ENCODE peak calls at places on chromosome 13, in six cellular contexts. V is neural crest cell; U is ELR; L is stimulated activated CD4-positive, alpha-beta T cell treated with anti-CD3 and anti-CD28 coated beads, TNF-alpha, amount 100 ng/mL, for 48 hours; W is T-helper 2 cell; E is activated gamma-delta T cell treated with anti-CD3 and anti-CD28 coated beads, Interleukin-2, amount 50 U/mL, for 16 hours. D is an unnamed sample.
A peak's percentile ranks its signal among the peaks of the same experiment; 100 is the strongest.

GRCh38 chr13:111051041-111051440 is 64.1 kb upstream of the ARHGEF7 start:
- DNase-seq in V (no peak), U (no peak), L (no peak), W (no peak), E (no peak), D (no peak)

GRCh38 chr13:112102243-112102642 is 35.3 kb downstream of the SOX1 start:
- DNase-seq in V (no peak), U (no peak), L (no peak), W (no peak), E (no peak), D (no peak)

GRCh38 chr13:109565877-109566276 is 220.5 kb downstream of the IRS2 start:
- DNase-seq in V (no peak), U (no peak), L (no peak), W (no peak), E (no peak), D (no peak)

GRCh38 chr13:30862707-30863106 is 43.4 kb upstream of the MEDAG start:
- DNase-seq in V (no peak), U (no peak), L (no peak), W (no peak), E (no peak), D (no peak)

GRCh38 chr13:32284927-32285632 is 30.1 kb downstream of the ZAR1L start:
- DNase-seq in V (no peak), U (peak; percentile 32), L (no peak), W (no peak), E (no peak), D (peak; percentile 58)

GRCh38 chr13:106535552-106536243 is at the start of gene EFNB2:
- DNase-seq in V (peak; percentile 82), U (peak; percentile 92), L (peak; percentile 76), W (peak; percentile 79), E (peak; percentile 76), D (peak; percentile 97)

GRCh38 chr13:74288361-74288911 is 154.2 kb upstream of the KLF12 start:
- DNase-seq in V (peak; percentile 14), U (no peak), L (no peak), W (peak; percentile 14), E (peak; percentile 1), D (no peak)

GRCh38 chr13:52374873-52375411 is 31.0 kb downstream of the THSD1 start:
- DNase-seq in V (no peak), U (no peak), L (no peak), W (no peak), E (no peak), D (no peak)

GRCh38 chr13:39612023-39612637 is 9.1 kb upstream of the LHFPL6 start:
- DNase-seq in V (peak; percentile 71), U (peak; percentile 80), L (no peak), W (peak; percentile 9), E (peak; percentile 32), D (peak; percentile 78)

GRCh38 chr13:110921695-110922094 is 6.8 kb upstream of the ANKRD10 start:
- DNase-seq in V (no peak), U (no peak), L (no peak), W (no peak), E (no peak), D (no peak)

GRCh38 chr13:98252931-98253470 is 75.9 kb upstream of the RNF113B start:
- DNase-seq in V (no peak), U (peak; percentile 86), L (no peak), W (no peak), E (no peak), D (peak; percentile 80)

GRCh38 chr13:84917252-84917878 is 881.9 kb downstream of the SLITRK6 start:
- DNase-seq in V (no peak), U (peak; percentile 55), L (no peak), W (no peak), E (no peak), D (no peak)

GRCh38 chr13:31134055-31134711 is 27.5 kb downstream of the HSPH1 start:
- DNase-seq in V (no peak), U (no peak), L (no peak), W (no peak), E (no peak), D (no peak)

GRCh38 chr13:107441279-107441678 is 774.1 kb downstream of the LIG4 start:
- DNase-seq in V (no peak), U (peak; percentile 33), L (no peak), W (no peak), E (no peak), D (no peak)

GRCh38 chr13:113458218-113459065 is 5.2 kb upstream of the ADPRHL1 start:
- DNase-seq in V (no peak), U (peak; percentile 37), L (no peak), W (no peak), E (no peak), D (peak; percentile 60)

GRCh38 chr13:33264620-33264978 is 21.0 kb downstream of the STARD13 start:
- DNase-seq in V (no peak), U (no peak), L (no peak), W (no peak), E (no peak), D (no peak)

GRCh38 chr13:21638319-21639282 is 32.3 kb upstream of the FGF9 start:
- DNase-seq in V (peak; percentile 43), U (peak; percentile 41), L (no peak), W (peak; percentile 0), E (peak; percentile 14), D (peak; percentile 29)

GRCh38 chr13:93797463-93797862 is 570.9 kb downstream of the GPC6 start:
- DNase-seq in V (no peak), U (no peak), L (no peak), W (no peak), E (no peak), D (no peak)

GRCh38 chr13:37667631-37668161 is 69.1 kb upstream of the POSTN start:
- DNase-seq in V (no peak), U (no peak), L (no peak), W (no peak), E (no peak), D (no peak)

GRCh38 chr13:59776924-59777690 is 386.6 kb downstream of the DIAPH3 start:
- DNase-seq in V (no peak), U (peak; percentile 93), L (no peak), W (no peak), E (no peak), D (peak; percentile 74)

GRCh38 chr13:26616126-26616525 is 58.6 kb downstream of the WASF3 start:
- DNase-seq in V (no peak), U (peak; percentile 88), L (no peak), W (no peak), E (no peak), D (no peak)